ENCODE peak calls at places on chromosomes 12 and 14, in nine cellular contexts. E is CD8-positive, alpha-beta memory T cell; X is CD4-positive, alpha-beta memory T cell; T is transverse colon; U is naive thymus-derived CD4-positive, alpha-beta T cell; D is right cardiac atrium; R is IMR-90; I is uterus; K is Peyer's patch. S is an unnamed sample.

GRCh38 chr12:121858662-121859572 is at the start of gene HPD:
- DNase-seq in E (no peak), X (no peak), T (peak; percentile 34), U (no peak), D (peak; percentile 96), R (peak; percentile 76), I (peak; percentile 84), K (peak; percentile 53), S (peak; percentile 90)

GRCh38 chr14:42000450-42000849 is 393.8 kb downstream of the LRFN5 start:
- DNase-seq in E (no peak), X (no peak), T (no peak), U (no peak), D (no peak), R (no peak), I (no peak), K (no peak), S (no peak)

GRCh38 chr14:58027904-58028303 is 124.1 kb downstream of the ARMH4 start:
- DNase-seq in E (no peak), X (no peak), T (no peak), U (no peak), D (no peak), R (no peak), I (no peak), K (no peak), S (no peak)

GRCh38 chr12:93318720-93319522 is 58.8 kb upstream of the NUDT4 start:
- DNase-seq in E (no peak), X (no peak), T (no peak), U (no peak), D (no peak), R (no peak), I (no peak), K (no peak), S (no peak)

GRCh38 chr14:52121441-52121840 is 52.6 kb upstream of the NID2 start:
- DNase-seq in E (no peak), X (no peak), T (no peak), U (no peak), D (no peak), R (peak; percentile 56), I (no peak), K (no peak), S (no peak)

GRCh38 chr14:73862480-73862879 is 10.8 kb downstream of the PTGR2 start:
- DNase-seq in E (no peak), X (no peak), T (no peak), U (no peak), D (no peak), R (no peak), I (no peak), K (no peak), S (no peak)

GRCh38 chr12:48118491-48118890 is 673 bp upstream of the PFKM start:
- DNase-seq in E (no peak), X (no peak), T (no peak), U (no peak), D (no peak), R (no peak), I (no peak), K (no peak), S (no peak)

GRCh38 chr14:92690171-92691011 is 58.0 kb downstream of the LGMN start:
- DNase-seq in E (no peak), X (no peak), T (peak; percentile 29), U (no peak), D (peak; percentile 60), R (peak; percentile 59), I (no peak), K (no peak), S (no peak)

GRCh38 chr14:91614187-91614586 is 104.1 kb upstream of the PPP4R3A start:
- DNase-seq in E (no peak), X (no peak), T (no peak), U (no peak), D (no peak), R (peak; percentile 6), I (no peak), K (no peak), S (no peak)

GRCh38 chr14:91609183-91609582 is 99.1 kb upstream of the PPP4R3A start:
- DNase-seq in E (no peak), X (no peak), T (no peak), U (no peak), D (no peak), R (no peak), I (no peak), K (no peak), S (no peak)

GRCh38 chr14:91613459-91614145 is 103.5 kb upstream of the PPP4R3A start:
- DNase-seq in E (no peak), X (no peak), T (no peak), U (no peak), D (no peak), R (no peak), I (no peak), K (no peak), S (no peak)

GRCh38 chr14:91607322-91608047 is 97.4 kb upstream of the PPP4R3A start:
- DNase-seq in E (no peak), X (no peak), T (no peak), U (no peak), D (no peak), R (no peak), I (no peak), K (no peak), S (no peak)

DNA sequence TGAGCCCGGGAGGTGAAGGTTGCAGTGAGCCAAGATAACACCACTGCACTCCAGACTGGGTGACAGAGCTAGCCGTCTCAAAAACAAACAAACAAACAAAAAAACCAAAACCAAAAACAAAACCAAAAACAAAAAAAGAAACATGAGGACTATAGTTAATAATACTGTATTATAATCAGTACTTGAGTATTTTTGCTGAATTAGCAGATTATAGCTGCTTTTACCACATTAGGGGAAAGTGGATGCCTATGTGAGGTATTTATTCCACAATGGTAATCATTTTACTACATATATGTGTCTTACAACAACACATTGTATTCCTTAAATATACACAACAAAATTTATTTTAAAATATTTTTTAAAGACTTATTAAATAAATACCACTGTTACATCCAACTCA is 101.4 kb upstream of the PPP4R3A start:
- DNase-seq in E (no peak), X (no peak), T (no peak), U (no peak), D (no peak), R (no peak), I (no peak), K (no peak), S (no peak)
- H3K4me3 ChIP-seq in E (no peak overlapping the region), X (no peak overlapping the region), T (no peak overlapping the region), U (no peak overlapping the region), D (no peak overlapping the region), R (no peak overlapping the region), I (no peak overlapping the region), K (no peak overlapping the region), S (no peak overlapping the region)

GRCh38 chr12:65993173-65993572 is 137.4 kb downstream of the LLPH start:
- DNase-seq in E (no peak), X (no peak), T (no peak), U (no peak), D (no peak), R (no peak), I (no peak), K (no peak), S (no peak)

GRCh38 chr12:65986047-65986446 is 144.5 kb downstream of the LLPH start:
- DNase-seq in E (no peak), X (no peak), T (no peak), U (no peak), D (no peak), R (no peak), I (no peak), K (no peak), S (no peak)

GRCh38 chr12:65994318-65994717 is 136.2 kb downstream of the LLPH start:
- DNase-seq in E (no peak), X (no peak), T (no peak), U (no peak), D (no peak), R (no peak), I (no peak), K (no peak), S (no peak)

GRCh38 chr12:65988596-65988995 is 142.0 kb downstream of the LLPH start:
- DNase-seq in E (no peak), X (no peak), T (no peak), U (no peak), D (no peak), R (no peak), I (no peak), K (no peak), S (no peak)

GRCh38 chr12:65990592-65990991 is 140.0 kb downstream of the LLPH start:
- DNase-seq in E (no peak), X (no peak), T (no peak), U (no peak), D (no peak), R (no peak), I (no peak), K (no peak), S (no peak)
- H3K27ac ChIP-seq in E (no peak overlapping the region), X (no peak overlapping the region), T (no peak overlapping the region), U (no peak overlapping the region), D (no peak overlapping the region), R (no peak overlapping the region), I (no peak overlapping the region), K (no peak overlapping the region), S (no peak overlapping the region)

GRCh38 chr12:103504606-103505005 is 8.8 kb upstream of the C12orf42 start:
- DNase-seq in E (no peak), X (no peak), T (no peak), U (no peak), D (no peak), R (no peak), I (no peak), K (no peak), S (no peak)

GRCh38 chr12:103503546-103504480 is 8.0 kb upstream of the C12orf42 start:
- DNase-seq in E (peak; percentile 52), X (peak; percentile 57), T (peak; percentile 37), U (peak; percentile 57), D (peak; percentile 68), R (no peak), I (no peak), K (peak; percentile 76), S (no peak)

GRCh38 chr12:103501447-103501846 is 5.7 kb upstream of the C12orf42 start:
- DNase-seq in E (no peak), X (no peak), T (no peak), U (no peak), D (no peak), R (no peak), I (no peak), K (no peak), S (no peak)

DNA sequence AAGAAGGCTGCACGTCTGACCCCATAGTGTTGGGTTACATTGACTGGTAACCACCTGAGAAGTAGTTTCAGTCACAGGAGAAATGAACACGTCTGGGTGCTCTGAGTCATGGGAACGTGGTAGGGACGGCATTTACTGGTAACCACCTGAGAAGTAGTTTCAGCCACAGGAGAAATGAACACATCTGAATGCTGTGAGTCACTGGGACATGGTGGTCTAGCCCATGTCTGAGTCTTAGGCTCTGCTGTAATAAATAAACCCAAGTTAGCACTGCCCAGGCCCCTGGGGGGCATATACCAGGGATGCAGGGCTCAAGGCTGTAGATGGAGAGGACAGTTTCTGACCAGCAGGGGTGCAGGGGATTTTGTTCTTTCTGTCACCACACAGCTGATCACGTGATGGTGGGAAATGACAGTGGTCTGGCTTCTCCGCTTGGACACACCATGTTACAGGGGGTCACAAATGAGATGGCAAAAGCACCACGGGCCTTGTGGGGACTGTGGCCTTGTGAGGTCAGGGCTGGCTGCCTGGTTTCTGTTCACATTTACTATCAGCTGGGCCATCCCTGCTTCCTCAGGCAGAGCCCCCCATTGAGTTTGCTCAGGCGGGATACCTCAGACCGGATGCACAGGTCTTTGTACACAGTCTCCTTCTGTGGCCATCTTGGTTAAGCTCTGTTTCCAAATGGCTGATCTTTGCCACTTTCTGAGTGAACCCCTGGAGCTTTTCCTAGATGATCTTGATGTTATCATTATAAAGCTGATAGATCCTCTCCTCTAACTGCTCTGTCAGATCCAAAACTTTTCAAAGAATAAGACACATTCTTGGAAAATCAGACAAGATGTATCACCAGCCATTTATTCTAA is 9.8 kb upstream of the C12orf42 start:
- DNase-seq in E (no peak), X (no peak), T (no peak), U (no peak), D (no peak), R (no peak), I (no peak), K (no peak), S (no peak)
- H3K4me3 ChIP-seq in E (no peak overlapping the region), X (no peak overlapping the region), T (no peak overlapping the region), U (no peak overlapping the region), D (no peak overlapping the region), R (no peak overlapping the region), I (no peak overlapping the region), K (no peak overlapping the region), S (no peak overlapping the region)

GRCh38 chr12:67193705-67194104 is 75.5 kb upstream of the CAND1 start:
- DNase-seq in E (peak; percentile 3), X (peak; percentile 16), T (no peak), U (peak; percentile 3), D (no peak), R (peak; percentile 23), I (no peak), K (no peak), S (no peak)
- H3K27ac ChIP-seq in E (no peak overlapping the region), X (no peak overlapping the region), T (no peak overlapping the region), U (no peak overlapping the region), D (no peak overlapping the region), R (no peak overlapping the region), I (no peak overlapping the region), K (no peak overlapping the region), S (no peak overlapping the region)